ENCODE peak calls at places on chromosome 14, in five cellular contexts. One of them, this sample, is unnamed.

GRCh38 chr14:105414456-105415371 is 4.9 kb upstream of the MTA1 start:
- DNase-seq in nephron progenitor cell: peak
- DNase-seq in cardiac muscle cell: peak
- DNase-seq in colonic mucosa: peak
- DNase-seq in HFFc6: no peak
- DNase-seq in this sample: peak

GRCh38 chr14:67515386-67516079 is 17.6 kb upstream of the PLEKHH1 start:
- DNase-seq in nephron progenitor cell: no peak
- DNase-seq in cardiac muscle cell: no peak
- DNase-seq in HFFc6: no peak
- DNase-seq in colonic mucosa: peak
- DNase-seq in this sample: no peak

GRCh38 chr14:20412422-20412821 is 879 bp downstream of the TEP1 start:
- DNase-seq in colonic mucosa: no peak
- DNase-seq in cardiac muscle cell: no peak
- DNase-seq in nephron progenitor cell: no peak
- DNase-seq in HFFc6: no peak
- DNase-seq in this sample: no peak

GRCh38 chr14:98218213-98218612 is 1053.8 kb downstream of the BCL11B start:
- DNase-seq in HFFc6: no peak
- DNase-seq in cardiac muscle cell: no peak
- DNase-seq in colonic mucosa: no peak
- DNase-seq in nephron progenitor cell: peak
- DNase-seq in this sample: no peak

GRCh38 chr14:64920465-64920864 is 6.2 kb downstream of the CHURC1 start:
- DNase-seq in cardiac muscle cell: no peak
- DNase-seq in HFFc6: no peak
- DNase-seq in colonic mucosa: no peak
- DNase-seq in nephron progenitor cell: no peak
- DNase-seq in this sample: no peak

GRCh38 chr14:34665785-34666425 is 36.0 kb upstream of the SNX6 start:
- DNase-seq in nephron progenitor cell: no peak
- DNase-seq in cardiac muscle cell: no peak
- DNase-seq in HFFc6: peak
- DNase-seq in colonic mucosa: peak
- DNase-seq in this sample: no peak

GRCh38 chr14:21924479-21924878 is 250.9 kb upstream of the OR4E1 start:
- DNase-seq in cardiac muscle cell: peak
- DNase-seq in nephron progenitor cell: no peak
- DNase-seq in HFFc6: no peak
- DNase-seq in colonic mucosa: no peak
- DNase-seq in this sample: no peak

GRCh38 chr14:104741108-104741802 is 11.7 kb upstream of the SIVA1 start:
- DNase-seq in colonic mucosa: no peak
- DNase-seq in cardiac muscle cell: no peak
- DNase-seq in nephron progenitor cell: no peak
- DNase-seq in HFFc6: no peak
- DNase-seq in this sample: no peak

GRCh38 chr14:99619873-99620834 is 16.1 kb upstream of the CCDC85C start:
- DNase-seq in colonic mucosa: no peak
- DNase-seq in cardiac muscle cell: no peak
- DNase-seq in nephron progenitor cell: no peak
- DNase-seq in HFFc6: peak
- DNase-seq in this sample: no peak

GRCh38 chr14:22265319-22266140 is 323.5 kb downstream of the DAD1 start:
- DNase-seq in cardiac muscle cell: no peak
- DNase-seq in HFFc6: no peak
- DNase-seq in colonic mucosa: no peak
- DNase-seq in nephron progenitor cell: no peak
- DNase-seq in this sample: no peak

GRCh38 chr14:99389171-99389826 is 91.4 kb downstream of the SETD3 start:
- DNase-seq in cardiac muscle cell: peak
- DNase-seq in HFFc6: no peak
- DNase-seq in colonic mucosa: peak
- DNase-seq in nephron progenitor cell: peak
- DNase-seq in this sample: peak

GRCh38 chr14:104929268-104930230 is 4.9 kb downstream of the PLD4 start:
- DNase-seq in nephron progenitor cell: no peak
- DNase-seq in HFFc6: no peak
- DNase-seq in cardiac muscle cell: no peak
- DNase-seq in colonic mucosa: no peak
- DNase-seq in this sample: no peak

GRCh38 chr14:104985675-104986486 is at the start of gene CLBA1:
- DNase-seq in colonic mucosa: peak
- DNase-seq in cardiac muscle cell: peak
- DNase-seq in HFFc6: peak
- DNase-seq in nephron progenitor cell: peak
- DNase-seq in this sample: peak

GRCh38 chr14:33671556-33671955 is 279.3 kb downstream of the EGLN3 start:
- DNase-seq in HFFc6: no peak
- DNase-seq in nephron progenitor cell: no peak
- DNase-seq in colonic mucosa: no peak
- DNase-seq in cardiac muscle cell: no peak
- DNase-seq in this sample: no peak

GRCh38 chr14:92729632-92730358 is 18.6 kb downstream of the LGMN start:
- DNase-seq in colonic mucosa: no peak
- DNase-seq in HFFc6: peak
- DNase-seq in cardiac muscle cell: no peak
- DNase-seq in nephron progenitor cell: no peak
- DNase-seq in this sample: no peak

GRCh38 chr14:99931308-99931707 is 133.9 kb upstream of the EVL start:
- DNase-seq in colonic mucosa: no peak
- DNase-seq in HFFc6: no peak
- DNase-seq in cardiac muscle cell: no peak
- DNase-seq in nephron progenitor cell: no peak
- DNase-seq in this sample: no peak

GRCh38 chr14:63672417-63673180 is 30.9 kb upstream of the WDR89 start:
- DNase-seq in cardiac muscle cell: no peak
- DNase-seq in HFFc6: no peak
- DNase-seq in colonic mucosa: no peak
- DNase-seq in nephron progenitor cell: no peak
- DNase-seq in this sample: no peak

GRCh38 chr14:38507299-38507698 is 251.4 kb upstream of the CLEC14A start:
- DNase-seq in cardiac muscle cell: no peak
- DNase-seq in nephron progenitor cell: no peak
- DNase-seq in HFFc6: no peak
- DNase-seq in colonic mucosa: no peak
- DNase-seq in this sample: no peak

GRCh38 chr14:97442363-97442762 is 645.2 kb downstream of the VRK1 start:
- DNase-seq in colonic mucosa: no peak
- DNase-seq in nephron progenitor cell: no peak
- DNase-seq in HFFc6: no peak
- DNase-seq in cardiac muscle cell: no peak
- DNase-seq in this sample: no peak

GRCh38 chr14:64109821-64110554 is 184.2 kb downstream of the ESR2 start:
- DNase-seq in colonic mucosa: no peak
- DNase-seq in cardiac muscle cell: no peak
- DNase-seq in HFFc6: no peak
- DNase-seq in nephron progenitor cell: no peak
- DNase-seq in this sample: no peak

GRCh38 chr14:51180577-51180976 is 59.5 kb upstream of the TMX1 start:
- DNase-seq in nephron progenitor cell: no peak
- DNase-seq in colonic mucosa: no peak
- DNase-seq in HFFc6: no peak
- DNase-seq in cardiac muscle cell: no peak
- DNase-seq in this sample: no peak

GRCh38 chr14:62431496-62431895 is 613.8 kb downstream of the KCNH5 start:
- DNase-seq in cardiac muscle cell: no peak
- DNase-seq in nephron progenitor cell: no peak
- DNase-seq in HFFc6: no peak
- DNase-seq in colonic mucosa: no peak
- DNase-seq in this sample: no peak

GRCh38 chr14:75493580-75494130 is 28.6 kb upstream of the BATF start:
- DNase-seq in HFFc6: no peak
- DNase-seq in cardiac muscle cell: no peak
- DNase-seq in colonic mucosa: no peak
- DNase-seq in nephron progenitor cell: peak
- DNase-seq in this sample: no peak

GRCh38 chr14:105151838-105152793 is 16.5 kb downstream of the JAG2 start:
- DNase-seq in colonic mucosa: no peak
- DNase-seq in nephron progenitor cell: peak
- DNase-seq in cardiac muscle cell: peak
- DNase-seq in HFFc6: no peak
- DNase-seq in this sample: no peak

GRCh38 chr14:106657460-106657859 is 1131.1 kb downstream of the TMEM121 start:
- DNase-seq in nephron progenitor cell: no peak
- DNase-seq in colonic mucosa: peak
- DNase-seq in cardiac muscle cell: no peak
- DNase-seq in HFFc6: no peak
- DNase-seq in this sample: no peak

GRCh38 chr14:65832431-65833253 is 420.1 kb downstream of the FUT8 start:
- DNase-seq in colonic mucosa: no peak
- DNase-seq in cardiac muscle cell: peak
- DNase-seq in nephron progenitor cell: no peak
- DNase-seq in HFFc6: no peak
- DNase-seq in this sample: no peak

GRCh38 chr14:103448097-103448496 is 62.9 kb downstream of the MARK3 start:
- DNase-seq in cardiac muscle cell: no peak
- DNase-seq in nephron progenitor cell: no peak
- DNase-seq in colonic mucosa: no peak
- DNase-seq in HFFc6: no peak
- DNase-seq in this sample: no peak

GRCh38 chr14:76531821-76532318 is 155.9 kb downstream of the ESRRB start:
- DNase-seq in cardiac muscle cell: no peak
- DNase-seq in nephron progenitor cell: peak
- DNase-seq in HFFc6: no peak
- DNase-seq in colonic mucosa: no peak
- DNase-seq in this sample: no peak

GRCh38 chr14:70239802-70240201 is 51.1 kb upstream of the SLC8A3 start:
- DNase-seq in cardiac muscle cell: no peak
- DNase-seq in HFFc6: no peak
- DNase-seq in colonic mucosa: no peak
- DNase-seq in nephron progenitor cell: no peak
- DNase-seq in this sample: no peak

GRCh38 chr14:96584907-96585671 is 82.9 kb downstream of the PAPOLA start:
- DNase-seq in colonic mucosa: no peak
- DNase-seq in cardiac muscle cell: no peak
- DNase-seq in HFFc6: no peak
- DNase-seq in nephron progenitor cell: no peak
- DNase-seq in this sample: no peak

GRCh38 chr14:53929871-53930685 is 26.5 kb downstream of the BMP4 start:
- DNase-seq in colonic mucosa: peak
- DNase-seq in cardiac muscle cell: peak
- DNase-seq in nephron progenitor cell: peak
- DNase-seq in HFFc6: no peak
- DNase-seq in this sample: peak

GRCh38 chr14:71175491-71175890 is 268.2 kb downstream of the PCNX1 start:
- DNase-seq in nephron progenitor cell: no peak
- DNase-seq in cardiac muscle cell: no peak
- DNase-seq in HFFc6: no peak
- DNase-seq in colonic mucosa: no peak
- DNase-seq in this sample: no peak

GRCh38 chr14:95023886-95024285 is 133.4 kb downstream of the DICER1 start:
- DNase-seq in colonic mucosa: peak
- DNase-seq in cardiac muscle cell: no peak
- DNase-seq in HFFc6: no peak
- DNase-seq in nephron progenitor cell: no peak
- DNase-seq in this sample: no peak

GRCh38 chr14:63840981-63841380 is 11.8 kb upstream of the SYNE2 start:
- DNase-seq in cardiac muscle cell: no peak
- DNase-seq in nephron progenitor cell: no peak
- DNase-seq in HFFc6: no peak
- DNase-seq in colonic mucosa: peak
- DNase-seq in this sample: no peak

DNA sequence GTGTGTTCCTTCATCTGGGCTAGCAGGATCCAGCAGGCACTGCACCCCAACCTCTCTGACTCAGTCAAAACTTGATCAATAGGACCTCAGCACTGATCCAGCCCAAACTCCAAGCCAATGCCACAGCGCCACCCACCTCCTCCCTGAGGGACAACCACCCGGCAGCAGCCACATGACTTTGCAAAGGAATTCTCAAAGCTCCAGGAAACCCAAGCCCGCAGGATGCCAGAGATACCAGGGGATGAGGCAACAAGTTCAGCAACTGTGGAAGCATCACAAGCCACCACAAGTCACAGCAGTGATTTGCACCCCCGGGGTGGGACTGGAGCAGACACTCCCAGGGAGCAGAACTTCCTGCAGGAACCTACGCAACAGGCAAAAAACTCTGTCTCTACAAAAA is 37.3 kb downstream of the ACTN1 start:
- DNase-seq in nephron progenitor cell: no peak
- DNase-seq in colonic mucosa: no peak
- DNase-seq in cardiac muscle cell: peak
- DNase-seq in HFFc6: peak
- DNase-seq in this sample: no peak
- TF ChIP-seq CTCF in nephron progenitor cell: no peak
- TF ChIP-seq CTCF in colonic mucosa: no peak
- TF ChIP-seq CTCF in cardiac muscle cell: peak
- TF ChIP-seq CTCF in HFFc6: peak
- TF ChIP-seq CTCF in this sample: peak

DNA sequence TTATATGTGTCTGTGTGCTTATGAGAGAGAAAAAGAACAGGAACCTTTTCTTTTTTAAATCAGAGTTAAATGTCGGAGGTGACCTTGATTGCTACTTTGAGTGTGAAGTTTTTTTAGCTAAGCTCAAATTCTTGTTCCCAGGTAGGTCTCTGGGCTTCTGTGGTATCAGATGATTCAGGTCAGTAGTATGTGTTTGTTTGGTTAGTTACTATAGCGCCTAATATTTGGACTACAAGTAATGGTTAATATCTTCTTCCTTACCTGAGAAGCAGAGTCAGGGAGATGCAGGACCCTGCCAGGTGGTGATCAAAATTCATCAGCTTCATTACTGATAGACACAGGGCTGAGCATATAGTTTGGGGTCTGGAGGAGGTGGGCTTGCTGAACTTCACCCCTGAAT is 30.8 kb downstream of the ADCK1 start:
- DNase-seq in HFFc6: no peak
- DNase-seq in cardiac muscle cell: no peak
- DNase-seq in nephron progenitor cell: no peak
- DNase-seq in colonic mucosa: no peak
- DNase-seq in this sample: no peak
- TF ChIP-seq CTCF in HFFc6: no peak
- TF ChIP-seq CTCF in cardiac muscle cell: no peak
- TF ChIP-seq CTCF in nephron progenitor cell: no peak
- TF ChIP-seq CTCF in colonic mucosa: no peak
- TF ChIP-seq CTCF in this sample: no peak

GRCh38 chr14:81252278-81252677 is 31.5 kb upstream of the GTF2A1 start:
- DNase-seq in colonic mucosa: no peak
- DNase-seq in nephron progenitor cell: no peak
- DNase-seq in cardiac muscle cell: no peak
- DNase-seq in HFFc6: no peak
- DNase-seq in this sample: no peak
- TF ChIP-seq CTCF in colonic mucosa: no peak
- TF ChIP-seq CTCF in nephron progenitor cell: no peak
- TF ChIP-seq CTCF in cardiac muscle cell: no peak
- TF ChIP-seq CTCF in HFFc6: no peak
- TF ChIP-seq CTCF in this sample: no peak

DNA sequence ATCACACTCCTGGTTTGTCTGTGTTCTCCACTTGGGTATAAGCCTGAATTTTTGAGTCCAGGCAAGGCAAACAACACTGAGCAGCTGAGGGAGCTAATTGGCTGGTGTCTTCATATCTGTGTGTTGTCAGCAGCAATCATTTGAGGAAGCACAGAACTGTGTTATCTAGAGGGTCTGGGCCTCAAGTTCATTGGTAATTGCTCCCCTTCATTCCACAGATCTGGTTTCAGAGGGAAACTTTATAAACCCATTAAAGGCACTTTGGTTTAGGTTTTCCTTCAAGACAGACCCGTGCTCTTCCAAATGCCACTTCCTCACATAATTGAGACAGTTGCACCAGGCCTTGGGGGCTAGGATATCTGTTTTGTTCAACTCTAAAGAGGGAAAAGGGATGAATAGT is 5.6 kb downstream of the DACT1 start:
- DNase-seq in cardiac muscle cell: peak
- DNase-seq in HFFc6: no peak
- DNase-seq in nephron progenitor cell: no peak
- DNase-seq in colonic mucosa: no peak
- DNase-seq in this sample: no peak
- TF ChIP-seq CTCF in cardiac muscle cell: no peak
- TF ChIP-seq CTCF in HFFc6: no peak
- TF ChIP-seq CTCF in nephron progenitor cell: no peak
- TF ChIP-seq CTCF in colonic mucosa: no peak
- TF ChIP-seq CTCF in this sample: no peak